ENCODE peak calls at places on chromosome 1, in nine cellular contexts. E is fibroblast of gingiva; C is stimulated activated CD4-positive, alpha-beta T cell treated with anti-CD3 and anti-CD28 coated beads, Interleukin-15, amount 100 ng/mL, for 24 hours; G is type B pancreatic cell; I is GM23248; Y is immature natural killer cell; D is GF-D8; A is activated CD4-positive, alpha-beta T cell treated with anti-CD3 and anti-CD28 coated beads, Interleukin-2, amount 50 U/mL, for 48 hours; J is CMK. X is an unnamed sample.

GRCh38 chr1:235720544-235720943 is 71.0 kb upstream of the GNG4 start:
- DNase-seq in A (no peak), I (peak; percentile 51), Y (no peak), C (no peak), E (no peak), D (no peak), G (no peak), J (no peak), X (no peak)

GRCh38 chr1:94068831-94069648 is 51.9 kb downstream of the ABCA4 start:
- DNase-seq in A (no peak), D (no peak), C (no peak), J (no peak), Y (no peak), G (no peak), E (no peak), I (no peak), X (peak; percentile 26)

GRCh38 chr1:159005161-159005560 is 4.5 kb upstream of the IFI16 start:
- DNase-seq in I (peak; percentile 72), Y (no peak), D (no peak), A (no peak), G (no peak), C (no peak), E (peak; percentile 35), J (no peak), X (no peak)

GRCh38 chr1:112328600-112328999 is 67.4 kb upstream of the CTTNBP2NL start:
- DNase-seq in C (no peak), A (no peak), Y (no peak), G (no peak), E (no peak), I (no peak), J (no peak), D (no peak), X (no peak)

GRCh38 chr1:25771246-25772114 is 28.5 kb upstream of the SELENON start:
- DNase-seq in C (peak; percentile 56), J (no peak), Y (no peak), I (no peak), E (no peak), G (no peak), D (no peak), A (peak; percentile 31), X (peak; percentile 80)

GRCh38 chr1:53122194-53122846 is 20.1 kb downstream of the SLC1A7 start:
- DNase-seq in E (no peak), D (no peak), G (no peak), I (peak; percentile 91), C (no peak), Y (no peak), A (no peak), J (no peak), X (no peak)

GRCh38 chr1:145891143-145891542 is 5.5 kb upstream of the ANKRD35 start:
- DNase-seq in Y (no peak), J (no peak), A (no peak), G (no peak), C (no peak), E (no peak), I (no peak), D (no peak), X (peak; percentile 14)

GRCh38 chr1:16151200-16151708 is 4.6 kb downstream of the EPHA2 start:
- DNase-seq in C (no peak), A (no peak), D (peak; percentile 42), J (no peak), I (peak; percentile 46), E (peak; percentile 70), Y (no peak), G (no peak), X (no peak)

GRCh38 chr1:205495237-205495823 is 9.1 kb upstream of the CDK18 start:
- DNase-seq in C (no peak), E (no peak), A (no peak), D (no peak), J (no peak), G (no peak), I (no peak), Y (no peak), X (no peak)

GRCh38 chr1:1670866-1671265 is 12.1 kb upstream of the CDK11B start:
- DNase-seq in I (no peak), J (no peak), D (no peak), A (no peak), G (no peak), C (no peak), E (no peak), Y (no peak), X (no peak)

GRCh38 chr1:146016891-146017290 is 4.6 kb downstream of the HJV start:
- DNase-seq in Y (no peak), A (no peak), G (no peak), D (no peak), I (peak; percentile 65), J (no peak), E (no peak), C (no peak), X (no peak)

GRCh38 chr1:22437573-22437972 is 14.1 kb upstream of the ZBTB40 start:
- DNase-seq in A (no peak), C (no peak), E (no peak), G (no peak), I (no peak), D (no peak), Y (no peak), J (no peak), X (no peak)

GRCh38 chr1:22831729-22832413 is 121.2 kb downstream of the EPHB2 start:
- DNase-seq in E (peak; percentile 75), G (no peak), J (no peak), D (no peak), C (peak; percentile 13), A (peak; percentile 3), I (peak; percentile 98), Y (no peak), X (peak; percentile 84)

GRCh38 chr1:244010191-244010590 is 40.9 kb upstream of the ZBTB18 start:
- DNase-seq in D (no peak), C (peak; percentile 67), J (no peak), Y (no peak), A (peak; percentile 31), I (peak; percentile 19), E (no peak), G (no peak), X (no peak)

GRCh38 chr1:170213598-170213997 is 67.8 kb downstream of the NTMT2 start:
- DNase-seq in G (no peak), D (no peak), J (no peak), Y (no peak), A (no peak), I (no peak), E (no peak), C (no peak), X (no peak)

GRCh38 chr1:110340207-110340468 is 961 bp downstream of the RBM15 start:
- DNase-seq in A (no peak), C (no peak), G (no peak), J (no peak), E (no peak), D (no peak), I (no peak), Y (no peak), X (no peak)

GRCh38 chr1:203640723-203641523 is 14.3 kb downstream of the ATP2B4 start:
- DNase-seq in A (no peak), I (no peak), D (no peak), E (no peak), J (no peak), C (no peak), G (no peak), Y (no peak), X (no peak)

GRCh38 chr1:2834741-2835564 is 33.5 kb upstream of the TTC34 start:
- DNase-seq in E (no peak), Y (no peak), A (no peak), I (no peak), D (no peak), C (no peak), J (no peak), G (no peak), X (no peak)

GRCh38 chr1:181128592-181129497 is 40.3 kb downstream of the IER5 start:
- DNase-seq in E (no peak), C (no peak), G (no peak), A (no peak), I (no peak), D (peak; percentile 72), Y (no peak), J (no peak), X (no peak)

GRCh38 chr1:10975567-10976326 is 36.7 kb upstream of the TARDBP start:
- DNase-seq in G (no peak), J (no peak), A (no peak), C (no peak), D (no peak), I (peak; percentile 99), E (peak; percentile 94), Y (no peak), X (peak; percentile 71)

GRCh38 chr1:8425150-8425780 is 107.4 kb downstream of the SLC45A1 start:
- DNase-seq in C (no peak), A (no peak), I (no peak), G (no peak), J (no peak), E (no peak), D (no peak), Y (no peak), X (no peak)

GRCh38 chr1:160629286-160630210 is 17.3 kb downstream of the SLAMF1 start:
- DNase-seq in G (no peak), Y (peak; percentile 19), I (no peak), A (peak; percentile 56), C (peak; percentile 71), J (no peak), D (no peak), E (no peak), X (no peak)

GRCh38 chr1:243475966-243476365 is 220.1 kb downstream of the SDCCAG8 start:
- DNase-seq in J (no peak), G (no peak), I (no peak), Y (no peak), C (peak; percentile 19), A (no peak), D (no peak), E (peak; percentile 54), X (no peak)

GRCh38 chr1:155651861-155652661 is 36.5 kb downstream of the YY1AP1 start:
- DNase-seq in J (no peak), Y (no peak), E (no peak), D (no peak), I (peak; percentile 28), G (no peak), A (no peak), C (no peak), X (no peak)

GRCh38 chr1:155079487-155080249 is 1.0 kb downstream of the EFNA3 start:
- DNase-seq in E (no peak), A (peak; percentile 22), C (peak; percentile 36), J (no peak), Y (peak; percentile 24), G (no peak), D (no peak), I (no peak), X (no peak)

GRCh38 chr1:2236695-2237677 is 8.9 kb downstream of the SKI start:
- DNase-seq in D (no peak), Y (peak; percentile 45), I (peak; percentile 54), E (no peak), J (no peak), A (no peak), G (no peak), C (peak; percentile 55), X (no peak)

GRCh38 chr1:6427445-6428390 is 3.1 kb downstream of the ESPN start:
- DNase-seq in C (no peak), Y (no peak), A (no peak), G (no peak), E (no peak), D (no peak), J (no peak), I (no peak), X (peak; percentile 55)

GRCh38 chr1:25197235-25197930 is 34.9 kb downstream of the SYF2 start:
- DNase-seq in E (no peak), I (no peak), Y (no peak), C (no peak), D (no peak), G (no peak), J (no peak), A (no peak), X (no peak)

GRCh38 chr1:154478013-154478412 is 24.0 kb upstream of the TDRD10 start:
- DNase-seq in J (no peak), Y (no peak), C (no peak), G (no peak), I (no peak), A (no peak), E (no peak), D (no peak), X (no peak)

GRCh38 chr1:84103197-84103992 is 40.7 kb upstream of the PRKACB start:
- DNase-seq in E (peak; percentile 79), D (peak; percentile 40), J (peak; percentile 35), C (peak; percentile 12), G (no peak), I (peak; percentile 93), Y (no peak), A (no peak), X (peak; percentile 71)

GRCh38 chr1:9671377-9672140 is 20.0 kb downstream of the PIK3CD start:
- DNase-seq in G (no peak), C (peak; percentile 34), Y (no peak), D (no peak), A (no peak), J (no peak), E (no peak), I (peak; percentile 47), X (peak; percentile 57)